ENCODE peak calls at places on chromosomes 4 and X, in ten cellular contexts. One of them, this sample, is unnamed.

GRCh38 chr4:112648263-112649054 is 11.5 kb downstream of the LARP7 start:
- DNase-seq in activated naive CD8-positive, alpha-beta T cell treated with anti-CD3 and anti-CD28 coated beads for 36 hours: no peak
- DNase-seq in astrocyte: peak
- DNase-seq in AG09319: no peak
- DNase-seq in kidney tubule cell: no peak
- DNase-seq in activated T-cell treated with anti-CD3 and anti-CD28 coated beads for 48 hours: no peak
- DNase-seq in pancreas: no peak
- DNase-seq in astrocyte of the spinal cord: peak
- DNase-seq in heart right ventricle: no peak
- DNase-seq in skeletal muscle cell: no peak
- DNase-seq in this sample: no peak

GRCh38 chr4:170088686-170089085 is 1.1 kb downstream of the AADAT start:
- DNase-seq in activated naive CD8-positive, alpha-beta T cell treated with anti-CD3 and anti-CD28 coated beads for 36 hours: no peak
- DNase-seq in astrocyte: no peak
- DNase-seq in activated T-cell treated with anti-CD3 and anti-CD28 coated beads for 48 hours: no peak
- DNase-seq in pancreas: no peak
- DNase-seq in kidney tubule cell: no peak
- DNase-seq in astrocyte of the spinal cord: no peak
- DNase-seq in heart right ventricle: no peak
- DNase-seq in skeletal muscle cell: no peak
- DNase-seq in AG09319: no peak
- DNase-seq in this sample: no peak

GRCh38 chr4:37803348-37803973 is 23.0 kb upstream of the PGM2 start:
- DNase-seq in AG09319: no peak
- DNase-seq in activated naive CD8-positive, alpha-beta T cell treated with anti-CD3 and anti-CD28 coated beads for 36 hours: no peak
- DNase-seq in astrocyte of the spinal cord: peak
- DNase-seq in kidney tubule cell: peak
- DNase-seq in astrocyte: peak
- DNase-seq in skeletal muscle cell: no peak
- DNase-seq in pancreas: no peak
- DNase-seq in activated T-cell treated with anti-CD3 and anti-CD28 coated beads for 48 hours: no peak
- DNase-seq in heart right ventricle: no peak
- DNase-seq in this sample: no peak

GRCh38 chrX:63561425-63561824 is 210.3 kb upstream of the SPIN4 start:
- DNase-seq in astrocyte of the spinal cord: no peak
- DNase-seq in skeletal muscle cell: no peak
- DNase-seq in activated naive CD8-positive, alpha-beta T cell treated with anti-CD3 and anti-CD28 coated beads for 36 hours: no peak
- DNase-seq in pancreas: no peak
- DNase-seq in heart right ventricle: no peak
- DNase-seq in AG09319: no peak
- DNase-seq in kidney tubule cell: no peak
- DNase-seq in activated T-cell treated with anti-CD3 and anti-CD28 coated beads for 48 hours: no peak
- DNase-seq in astrocyte: no peak
- DNase-seq in this sample: no peak

GRCh38 chrX:123803331-123803983 is 56.4 kb upstream of the XIAP start:
- DNase-seq in pancreas: no peak
- DNase-seq in activated T-cell treated with anti-CD3 and anti-CD28 coated beads for 48 hours: no peak
- DNase-seq in kidney tubule cell: peak
- DNase-seq in AG09319: no peak
- DNase-seq in astrocyte: peak
- DNase-seq in heart right ventricle: no peak
- DNase-seq in astrocyte of the spinal cord: peak
- DNase-seq in activated naive CD8-positive, alpha-beta T cell treated with anti-CD3 and anti-CD28 coated beads for 36 hours: peak
- DNase-seq in skeletal muscle cell: peak
- DNase-seq in this sample: peak

GRCh38 chr4:158201310-158201709 is 9.0 kb upstream of the TMEM144 start:
- DNase-seq in pancreas: no peak
- DNase-seq in astrocyte of the spinal cord: no peak
- DNase-seq in activated naive CD8-positive, alpha-beta T cell treated with anti-CD3 and anti-CD28 coated beads for 36 hours: no peak
- DNase-seq in kidney tubule cell: no peak
- DNase-seq in skeletal muscle cell: no peak
- DNase-seq in AG09319: no peak
- DNase-seq in heart right ventricle: no peak
- DNase-seq in activated T-cell treated with anti-CD3 and anti-CD28 coated beads for 48 hours: no peak
- DNase-seq in astrocyte: no peak
- DNase-seq in this sample: no peak

GRCh38 chrX:38313190-38313589 is 14.1 kb downstream of the RPGR start:
- DNase-seq in skeletal muscle cell: no peak
- DNase-seq in astrocyte of the spinal cord: peak
- DNase-seq in activated naive CD8-positive, alpha-beta T cell treated with anti-CD3 and anti-CD28 coated beads for 36 hours: no peak
- DNase-seq in AG09319: no peak
- DNase-seq in astrocyte: peak
- DNase-seq in pancreas: no peak
- DNase-seq in activated T-cell treated with anti-CD3 and anti-CD28 coated beads for 48 hours: no peak
- DNase-seq in kidney tubule cell: no peak
- DNase-seq in heart right ventricle: no peak
- DNase-seq in this sample: no peak

GRCh38 chr4:29861307-29861706 is 858.9 kb upstream of the PCDH7 start:
- DNase-seq in astrocyte of the spinal cord: peak
- DNase-seq in AG09319: no peak
- DNase-seq in skeletal muscle cell: no peak
- DNase-seq in astrocyte: no peak
- DNase-seq in pancreas: no peak
- DNase-seq in activated T-cell treated with anti-CD3 and anti-CD28 coated beads for 48 hours: no peak
- DNase-seq in activated naive CD8-positive, alpha-beta T cell treated with anti-CD3 and anti-CD28 coated beads for 36 hours: no peak
- DNase-seq in kidney tubule cell: no peak
- DNase-seq in heart right ventricle: no peak
- DNase-seq in this sample: peak

GRCh38 chr4:25509656-25510055 is 132.6 kb downstream of the ANAPC4 start:
- DNase-seq in pancreas: no peak
- DNase-seq in heart right ventricle: no peak
- DNase-seq in astrocyte: peak
- DNase-seq in astrocyte of the spinal cord: no peak
- DNase-seq in activated naive CD8-positive, alpha-beta T cell treated with anti-CD3 and anti-CD28 coated beads for 36 hours: no peak
- DNase-seq in kidney tubule cell: no peak
- DNase-seq in skeletal muscle cell: no peak
- DNase-seq in AG09319: no peak
- DNase-seq in activated T-cell treated with anti-CD3 and anti-CD28 coated beads for 48 hours: no peak
- DNase-seq in this sample: no peak

GRCh38 chr4:168815373-168816345 is 194.4 kb downstream of the CBR4 start:
- DNase-seq in heart right ventricle: no peak
- DNase-seq in kidney tubule cell: no peak
- DNase-seq in AG09319: peak
- DNase-seq in activated T-cell treated with anti-CD3 and anti-CD28 coated beads for 48 hours: no peak
- DNase-seq in pancreas: no peak
- DNase-seq in astrocyte of the spinal cord: peak
- DNase-seq in activated naive CD8-positive, alpha-beta T cell treated with anti-CD3 and anti-CD28 coated beads for 36 hours: no peak
- DNase-seq in skeletal muscle cell: no peak
- DNase-seq in astrocyte: peak
- DNase-seq in this sample: no peak

GRCh38 chrX:94721386-94721785 is 1047.4 kb downstream of the FAM133A start:
- DNase-seq in skeletal muscle cell: no peak
- DNase-seq in activated naive CD8-positive, alpha-beta T cell treated with anti-CD3 and anti-CD28 coated beads for 36 hours: no peak
- DNase-seq in kidney tubule cell: no peak
- DNase-seq in astrocyte of the spinal cord: no peak
- DNase-seq in pancreas: no peak
- DNase-seq in astrocyte: no peak
- DNase-seq in activated T-cell treated with anti-CD3 and anti-CD28 coated beads for 48 hours: no peak
- DNase-seq in AG09319: no peak
- DNase-seq in heart right ventricle: no peak
- DNase-seq in this sample: no peak

GRCh38 chrX:108091878-108092291 is 307 bp downstream of the ATG4A start:
- DNase-seq in AG09319: no peak
- DNase-seq in pancreas: no peak
- DNase-seq in activated T-cell treated with anti-CD3 and anti-CD28 coated beads for 48 hours: no peak
- DNase-seq in astrocyte: no peak
- DNase-seq in activated naive CD8-positive, alpha-beta T cell treated with anti-CD3 and anti-CD28 coated beads for 36 hours: no peak
- DNase-seq in heart right ventricle: no peak
- DNase-seq in astrocyte of the spinal cord: no peak
- DNase-seq in skeletal muscle cell: no peak
- DNase-seq in kidney tubule cell: peak
- DNase-seq in this sample: no peak

GRCh38 chrX:84974803-84975202 is 28.9 kb upstream of the APOOL start:
- DNase-seq in activated T-cell treated with anti-CD3 and anti-CD28 coated beads for 48 hours: no peak
- DNase-seq in heart right ventricle: no peak
- DNase-seq in skeletal muscle cell: no peak
- DNase-seq in pancreas: no peak
- DNase-seq in activated naive CD8-positive, alpha-beta T cell treated with anti-CD3 and anti-CD28 coated beads for 36 hours: no peak
- DNase-seq in astrocyte: no peak
- DNase-seq in astrocyte of the spinal cord: no peak
- DNase-seq in kidney tubule cell: no peak
- DNase-seq in AG09319: no peak
- DNase-seq in this sample: no peak

GRCh38 chr4:144421839-144422565 is 224.0 kb upstream of the HHIP start:
- DNase-seq in astrocyte: peak
- DNase-seq in pancreas: no peak
- DNase-seq in skeletal muscle cell: no peak
- DNase-seq in AG09319: no peak
- DNase-seq in astrocyte of the spinal cord: no peak
- DNase-seq in heart right ventricle: no peak
- DNase-seq in kidney tubule cell: peak
- DNase-seq in activated naive CD8-positive, alpha-beta T cell treated with anti-CD3 and anti-CD28 coated beads for 36 hours: no peak
- DNase-seq in activated T-cell treated with anti-CD3 and anti-CD28 coated beads for 48 hours: no peak
- DNase-seq in this sample: no peak

GRCh38 chrX:56798866-56799864 is 70.1 kb downstream of the NBDY start:
- DNase-seq in AG09319: no peak
- DNase-seq in activated T-cell treated with anti-CD3 and anti-CD28 coated beads for 48 hours: no peak
- DNase-seq in heart right ventricle: no peak
- DNase-seq in astrocyte of the spinal cord: no peak
- DNase-seq in astrocyte: no peak
- DNase-seq in skeletal muscle cell: no peak
- DNase-seq in kidney tubule cell: peak
- DNase-seq in activated naive CD8-positive, alpha-beta T cell treated with anti-CD3 and anti-CD28 coated beads for 36 hours: no peak
- DNase-seq in pancreas: no peak
- DNase-seq in this sample: no peak

GRCh38 chr4:142088906-142089305 is 452.5 kb downstream of the IL15 start:
- DNase-seq in astrocyte of the spinal cord: peak
- DNase-seq in skeletal muscle cell: peak
- DNase-seq in AG09319: no peak
- DNase-seq in activated T-cell treated with anti-CD3 and anti-CD28 coated beads for 48 hours: no peak
- DNase-seq in activated naive CD8-positive, alpha-beta T cell treated with anti-CD3 and anti-CD28 coated beads for 36 hours: no peak
- DNase-seq in heart right ventricle: no peak
- DNase-seq in kidney tubule cell: no peak
- DNase-seq in pancreas: no peak
- DNase-seq in astrocyte: peak
- DNase-seq in this sample: no peak

GRCh38 chr4:105965183-105965800 is 70.0 kb downstream of the NPNT start:
- DNase-seq in activated T-cell treated with anti-CD3 and anti-CD28 coated beads for 48 hours: no peak
- DNase-seq in astrocyte: no peak
- DNase-seq in skeletal muscle cell: no peak
- DNase-seq in heart right ventricle: no peak
- DNase-seq in kidney tubule cell: peak
- DNase-seq in activated naive CD8-positive, alpha-beta T cell treated with anti-CD3 and anti-CD28 coated beads for 36 hours: no peak
- DNase-seq in pancreas: no peak
- DNase-seq in astrocyte of the spinal cord: no peak
- DNase-seq in AG09319: no peak
- DNase-seq in this sample: no peak

GRCh38 chrX:74613350-74614192 is 853 bp downstream of the RLIM start:
- DNase-seq in pancreas: no peak
- DNase-seq in astrocyte: peak
- DNase-seq in astrocyte of the spinal cord: peak
- DNase-seq in heart right ventricle: no peak
- DNase-seq in activated naive CD8-positive, alpha-beta T cell treated with anti-CD3 and anti-CD28 coated beads for 36 hours: no peak
- DNase-seq in skeletal muscle cell: no peak
- DNase-seq in activated T-cell treated with anti-CD3 and anti-CD28 coated beads for 48 hours: no peak
- DNase-seq in AG09319: no peak
- DNase-seq in kidney tubule cell: peak
- DNase-seq in this sample: peak

GRCh38 chr4:85708468-85708867 is 233.5 kb downstream of the ARHGAP24 start:
- DNase-seq in kidney tubule cell: no peak
- DNase-seq in skeletal muscle cell: no peak
- DNase-seq in activated T-cell treated with anti-CD3 and anti-CD28 coated beads for 48 hours: no peak
- DNase-seq in heart right ventricle: no peak
- DNase-seq in pancreas: no peak
- DNase-seq in astrocyte of the spinal cord: no peak
- DNase-seq in activated naive CD8-positive, alpha-beta T cell treated with anti-CD3 and anti-CD28 coated beads for 36 hours: no peak
- DNase-seq in AG09319: no peak
- DNase-seq in astrocyte: no peak
- DNase-seq in this sample: no peak

GRCh38 chrX:50579955-50580354 is 109.3 kb upstream of the DGKK start:
- DNase-seq in astrocyte of the spinal cord: peak
- DNase-seq in heart right ventricle: no peak
- DNase-seq in kidney tubule cell: peak
- DNase-seq in skeletal muscle cell: peak
- DNase-seq in pancreas: no peak
- DNase-seq in AG09319: peak
- DNase-seq in activated T-cell treated with anti-CD3 and anti-CD28 coated beads for 48 hours: no peak
- DNase-seq in activated naive CD8-positive, alpha-beta T cell treated with anti-CD3 and anti-CD28 coated beads for 36 hours: peak
- DNase-seq in astrocyte: peak
- DNase-seq in this sample: peak

GRCh38 chr4:183438458-183439113 is 5.8 kb upstream of the CDKN2AIP start:
- DNase-seq in heart right ventricle: no peak
- DNase-seq in kidney tubule cell: peak
- DNase-seq in astrocyte of the spinal cord: peak
- DNase-seq in activated T-cell treated with anti-CD3 and anti-CD28 coated beads for 48 hours: no peak
- DNase-seq in pancreas: no peak
- DNase-seq in AG09319: no peak
- DNase-seq in astrocyte: peak
- DNase-seq in skeletal muscle cell: peak
- DNase-seq in activated naive CD8-positive, alpha-beta T cell treated with anti-CD3 and anti-CD28 coated beads for 36 hours: no peak
- DNase-seq in this sample: peak

GRCh38 chr4:182862166-182862875 is 54.9 kb downstream of the DCTD start:
- DNase-seq in AG09319: no peak
- DNase-seq in kidney tubule cell: peak
- DNase-seq in activated naive CD8-positive, alpha-beta T cell treated with anti-CD3 and anti-CD28 coated beads for 36 hours: no peak
- DNase-seq in pancreas: peak
- DNase-seq in skeletal muscle cell: no peak
- DNase-seq in astrocyte of the spinal cord: no peak
- DNase-seq in activated T-cell treated with anti-CD3 and anti-CD28 coated beads for 48 hours: no peak
- DNase-seq in astrocyte: no peak
- DNase-seq in heart right ventricle: no peak
- DNase-seq in this sample: no peak

GRCh38 chr4:78938474-78938867 is 767 bp downstream of the PAQR3 start:
- DNase-seq in astrocyte: no peak
- DNase-seq in AG09319: no peak
- DNase-seq in astrocyte of the spinal cord: no peak
- DNase-seq in activated naive CD8-positive, alpha-beta T cell treated with anti-CD3 and anti-CD28 coated beads for 36 hours: no peak
- DNase-seq in pancreas: no peak
- DNase-seq in skeletal muscle cell: no peak
- DNase-seq in activated T-cell treated with anti-CD3 and anti-CD28 coated beads for 48 hours: no peak
- DNase-seq in kidney tubule cell: peak
- DNase-seq in heart right ventricle: no peak
- DNase-seq in this sample: no peak

GRCh38 chr4:31408136-31408535 is 688.0 kb downstream of the PCDH7 start:
- DNase-seq in kidney tubule cell: no peak
- DNase-seq in heart right ventricle: no peak
- DNase-seq in skeletal muscle cell: no peak
- DNase-seq in activated T-cell treated with anti-CD3 and anti-CD28 coated beads for 48 hours: no peak
- DNase-seq in activated naive CD8-positive, alpha-beta T cell treated with anti-CD3 and anti-CD28 coated beads for 36 hours: no peak
- DNase-seq in pancreas: no peak
- DNase-seq in AG09319: no peak
- DNase-seq in astrocyte: no peak
- DNase-seq in astrocyte of the spinal cord: no peak
- DNase-seq in this sample: no peak

GRCh38 chrX:48910926-48911406 is 480 bp downstream of the SLC35A2 start:
- DNase-seq in astrocyte of the spinal cord: peak
- DNase-seq in activated naive CD8-positive, alpha-beta T cell treated with anti-CD3 and anti-CD28 coated beads for 36 hours: no peak
- DNase-seq in activated T-cell treated with anti-CD3 and anti-CD28 coated beads for 48 hours: no peak
- DNase-seq in pancreas: no peak
- DNase-seq in AG09319: no peak
- DNase-seq in astrocyte: no peak
- DNase-seq in skeletal muscle cell: no peak
- DNase-seq in kidney tubule cell: no peak
- DNase-seq in heart right ventricle: no peak
- DNase-seq in this sample: no peak

GRCh38 chr4:183873389-183874185 is 31.5 kb upstream of the STOX2 start:
- DNase-seq in astrocyte of the spinal cord: no peak
- DNase-seq in AG09319: no peak
- DNase-seq in kidney tubule cell: peak
- DNase-seq in activated naive CD8-positive, alpha-beta T cell treated with anti-CD3 and anti-CD28 coated beads for 36 hours: no peak
- DNase-seq in pancreas: no peak
- DNase-seq in activated T-cell treated with anti-CD3 and anti-CD28 coated beads for 48 hours: no peak
- DNase-seq in astrocyte: peak
- DNase-seq in skeletal muscle cell: no peak
- DNase-seq in heart right ventricle: no peak
- DNase-seq in this sample: no peak